ENCODE peak calls at places on chromosomes 5 and 9, in ten cellular contexts. One of them, this sample, is unnamed.

GRCh38 chr5:134464988-134465855 is 53.5 kb upstream of the CDKN2AIPNL start:
- DNase-seq in tibial artery: no peak
- DNase-seq in astrocyte of the spinal cord: no peak
- DNase-seq in fibroblast of the aortic adventitia: no peak
- DNase-seq in bronchial epithelial cell: peak; percentile 22
- DNase-seq in left ventricle myocardium inferior: peak; percentile 24
- DNase-seq in endodermal cell: peak; percentile 51
- DNase-seq in H7: no peak
- DNase-seq in right atrium auricular region: no peak
- DNase-seq in HCT116: no peak
- DNase-seq in this sample: no peak

GRCh38 chr5:107235167-107235566 is 435.6 kb downstream of the EFNA5 start:
- DNase-seq in tibial artery: no peak
- DNase-seq in left ventricle myocardium inferior: no peak
- DNase-seq in right atrium auricular region: no peak
- DNase-seq in H7: no peak
- DNase-seq in HCT116: no peak
- DNase-seq in astrocyte of the spinal cord: no peak
- DNase-seq in fibroblast of the aortic adventitia: no peak
- DNase-seq in endodermal cell: no peak
- DNase-seq in bronchial epithelial cell: no peak
- DNase-seq in this sample: no peak

GRCh38 chr9:90894956-90895687 is 93.5 kb downstream of the SYK start:
- DNase-seq in right atrium auricular region: no peak
- DNase-seq in fibroblast of the aortic adventitia: no peak
- DNase-seq in astrocyte of the spinal cord: no peak
- DNase-seq in H7: peak; percentile 63
- DNase-seq in left ventricle myocardium inferior: no peak
- DNase-seq in HCT116: no peak
- DNase-seq in tibial artery: no peak
- DNase-seq in bronchial epithelial cell: no peak
- DNase-seq in endodermal cell: peak; percentile 72
- DNase-seq in this sample: peak; percentile 35

GRCh38 chr9:32701321-32702022 is 66.0 kb upstream of the TAF1L start:
- DNase-seq in H7: no peak
- DNase-seq in fibroblast of the aortic adventitia: peak; percentile 24
- DNase-seq in left ventricle myocardium inferior: no peak
- DNase-seq in right atrium auricular region: no peak
- DNase-seq in bronchial epithelial cell: peak; percentile 66
- DNase-seq in HCT116: no peak
- DNase-seq in endodermal cell: no peak
- DNase-seq in tibial artery: no peak
- DNase-seq in astrocyte of the spinal cord: no peak
- DNase-seq in this sample: no peak

GRCh38 chr5:170426786-170427185 is 37.6 kb upstream of the KCNMB1 start:
- DNase-seq in HCT116: no peak
- DNase-seq in right atrium auricular region: no peak
- DNase-seq in bronchial epithelial cell: no peak
- DNase-seq in left ventricle myocardium inferior: no peak
- DNase-seq in tibial artery: no peak
- DNase-seq in H7: no peak
- DNase-seq in fibroblast of the aortic adventitia: no peak
- DNase-seq in astrocyte of the spinal cord: no peak
- DNase-seq in endodermal cell: no peak
- DNase-seq in this sample: no peak

GRCh38 chr5:82766216-82766615 is 311.0 kb downstream of the TMEM167A start:
- DNase-seq in H7: no peak
- DNase-seq in left ventricle myocardium inferior: no peak
- DNase-seq in astrocyte of the spinal cord: no peak
- DNase-seq in endodermal cell: no peak
- DNase-seq in tibial artery: no peak
- DNase-seq in right atrium auricular region: no peak
- DNase-seq in HCT116: no peak
- DNase-seq in bronchial epithelial cell: no peak
- DNase-seq in fibroblast of the aortic adventitia: no peak
- DNase-seq in this sample: no peak

GRCh38 chr5:127352068-127352467 is 61.5 kb downstream of the MEGF10 start:
- DNase-seq in right atrium auricular region: no peak
- DNase-seq in fibroblast of the aortic adventitia: no peak
- DNase-seq in H7: no peak
- DNase-seq in astrocyte of the spinal cord: no peak
- DNase-seq in tibial artery: no peak
- DNase-seq in HCT116: no peak
- DNase-seq in endodermal cell: no peak
- DNase-seq in bronchial epithelial cell: no peak
- DNase-seq in left ventricle myocardium inferior: no peak
- DNase-seq in this sample: no peak

GRCh38 chr9:33068991-33069390 is 7.5 kb downstream of the SMU1 start:
- DNase-seq in astrocyte of the spinal cord: peak; percentile 13
- DNase-seq in bronchial epithelial cell: no peak
- DNase-seq in left ventricle myocardium inferior: no peak
- DNase-seq in H7: no peak
- DNase-seq in tibial artery: no peak
- DNase-seq in HCT116: no peak
- DNase-seq in right atrium auricular region: no peak
- DNase-seq in fibroblast of the aortic adventitia: peak; percentile 13
- DNase-seq in endodermal cell: no peak
- DNase-seq in this sample: no peak

GRCh38 chr5:134128648-134128995 is 14.1 kb downstream of the TCF7 start:
- DNase-seq in H7: peak; percentile 35
- DNase-seq in HCT116: no peak
- DNase-seq in right atrium auricular region: no peak
- DNase-seq in endodermal cell: no peak
- DNase-seq in astrocyte of the spinal cord: no peak
- DNase-seq in bronchial epithelial cell: no peak
- DNase-seq in left ventricle myocardium inferior: no peak
- DNase-seq in fibroblast of the aortic adventitia: no peak
- DNase-seq in tibial artery: no peak
- DNase-seq in this sample: no peak

GRCh38 chr5:77679791-77680190 is 41.3 kb upstream of the OTP start:
- DNase-seq in HCT116: no peak
- DNase-seq in H7: no peak
- DNase-seq in tibial artery: no peak
- DNase-seq in astrocyte of the spinal cord: no peak
- DNase-seq in left ventricle myocardium inferior: no peak
- DNase-seq in endodermal cell: no peak
- DNase-seq in fibroblast of the aortic adventitia: peak; percentile 21
- DNase-seq in right atrium auricular region: no peak
- DNase-seq in bronchial epithelial cell: peak; percentile 66
- DNase-seq in this sample: peak; percentile 72

GRCh38 chr9:69198526-69199250 is 24.6 kb downstream of the TJP2 start:
- DNase-seq in HCT116: no peak
- DNase-seq in tibial artery: no peak
- DNase-seq in fibroblast of the aortic adventitia: peak; percentile 22
- DNase-seq in endodermal cell: no peak
- DNase-seq in right atrium auricular region: no peak
- DNase-seq in H7: no peak
- DNase-seq in left ventricle myocardium inferior: no peak
- DNase-seq in astrocyte of the spinal cord: no peak
- DNase-seq in bronchial epithelial cell: no peak
- DNase-seq in this sample: no peak

GRCh38 chr5:9337908-9338307 is 208.0 kb downstream of the SEMA5A start:
- DNase-seq in tibial artery: no peak
- DNase-seq in endodermal cell: no peak
- DNase-seq in astrocyte of the spinal cord: peak; percentile 83
- DNase-seq in fibroblast of the aortic adventitia: peak; percentile 84
- DNase-seq in H7: no peak
- DNase-seq in bronchial epithelial cell: peak; percentile 78
- DNase-seq in left ventricle myocardium inferior: no peak
- DNase-seq in HCT116: no peak
- DNase-seq in right atrium auricular region: no peak
- DNase-seq in this sample: peak; percentile 79

GRCh38 chr9:13613296-13613695 is 333.8 kb upstream of the MPDZ start:
- DNase-seq in left ventricle myocardium inferior: no peak
- DNase-seq in H7: no peak
- DNase-seq in fibroblast of the aortic adventitia: no peak
- DNase-seq in right atrium auricular region: no peak
- DNase-seq in endodermal cell: no peak
- DNase-seq in bronchial epithelial cell: no peak
- DNase-seq in HCT116: no peak
- DNase-seq in tibial artery: no peak
- DNase-seq in astrocyte of the spinal cord: no peak
- DNase-seq in this sample: no peak

GRCh38 chr9:13603916-13604315 is 324.4 kb upstream of the MPDZ start:
- DNase-seq in astrocyte of the spinal cord: no peak
- DNase-seq in right atrium auricular region: no peak
- DNase-seq in tibial artery: no peak
- DNase-seq in endodermal cell: no peak
- DNase-seq in bronchial epithelial cell: no peak
- DNase-seq in left ventricle myocardium inferior: no peak
- DNase-seq in fibroblast of the aortic adventitia: no peak
- DNase-seq in HCT116: no peak
- DNase-seq in H7: no peak
- DNase-seq in this sample: peak; percentile 23

GRCh38 chr9:13606576-13606975 is 327.1 kb upstream of the MPDZ start:
- DNase-seq in astrocyte of the spinal cord: no peak
- DNase-seq in right atrium auricular region: no peak
- DNase-seq in HCT116: no peak
- DNase-seq in endodermal cell: no peak
- DNase-seq in left ventricle myocardium inferior: no peak
- DNase-seq in bronchial epithelial cell: no peak
- DNase-seq in H7: no peak
- DNase-seq in fibroblast of the aortic adventitia: no peak
- DNase-seq in tibial artery: no peak
- DNase-seq in this sample: no peak

GRCh38 chr9:13607746-13608445 is 328.4 kb upstream of the MPDZ start:
- DNase-seq in H7: no peak
- DNase-seq in HCT116: no peak
- DNase-seq in left ventricle myocardium inferior: no peak
- DNase-seq in fibroblast of the aortic adventitia: peak; percentile 48
- DNase-seq in bronchial epithelial cell: no peak
- DNase-seq in right atrium auricular region: no peak
- DNase-seq in endodermal cell: no peak
- DNase-seq in astrocyte of the spinal cord: peak; percentile 13
- DNase-seq in tibial artery: no peak
- DNase-seq in this sample: no peak
- H3K4me3 ChIP-seq in H7: no peak overlapping the region
- H3K4me3 ChIP-seq in HCT116: no peak overlapping the region
- H3K4me3 ChIP-seq in left ventricle myocardium inferior: peak overlapping the region; percentile 47
- H3K4me3 ChIP-seq in fibroblast of the aortic adventitia: no peak overlapping the region
- H3K4me3 ChIP-seq in bronchial epithelial cell: no peak overlapping the region
- H3K4me3 ChIP-seq in right atrium auricular region: no peak overlapping the region
- H3K4me3 ChIP-seq in endodermal cell: no peak overlapping the region
- H3K4me3 ChIP-seq in astrocyte of the spinal cord: no peak overlapping the region
- H3K4me3 ChIP-seq in tibial artery: peak overlapping the region; percentile 15
- H3K4me3 ChIP-seq in this sample: no peak overlapping the region

GRCh38 chr5:154194348-154195329 is 4.1 kb downstream of the GALNT10 start:
- DNase-seq in astrocyte of the spinal cord: peak; percentile 79
- DNase-seq in fibroblast of the aortic adventitia: peak; percentile 84
- DNase-seq in H7: peak; percentile 67
- DNase-seq in bronchial epithelial cell: peak; percentile 63
- DNase-seq in right atrium auricular region: no peak
- DNase-seq in tibial artery: no peak
- DNase-seq in left ventricle myocardium inferior: no peak
- DNase-seq in endodermal cell: peak; percentile 80
- DNase-seq in HCT116: no peak
- DNase-seq in this sample: peak; percentile 59
- H3K4me3 ChIP-seq in astrocyte of the spinal cord: no peak overlapping the region
- H3K4me3 ChIP-seq in fibroblast of the aortic adventitia: peak overlapping the region; percentile 7
- H3K4me3 ChIP-seq in H7: no peak overlapping the region
- H3K4me3 ChIP-seq in bronchial epithelial cell: no peak overlapping the region
- H3K4me3 ChIP-seq in right atrium auricular region: no peak overlapping the region
- H3K4me3 ChIP-seq in tibial artery: no peak overlapping the region
- H3K4me3 ChIP-seq in left ventricle myocardium inferior: no peak overlapping the region
- H3K4me3 ChIP-seq in endodermal cell: peak overlapping the region; percentile 59
- H3K4me3 ChIP-seq in HCT116: no peak overlapping the region
- H3K4me3 ChIP-seq in this sample: no peak overlapping the region

DNA sequence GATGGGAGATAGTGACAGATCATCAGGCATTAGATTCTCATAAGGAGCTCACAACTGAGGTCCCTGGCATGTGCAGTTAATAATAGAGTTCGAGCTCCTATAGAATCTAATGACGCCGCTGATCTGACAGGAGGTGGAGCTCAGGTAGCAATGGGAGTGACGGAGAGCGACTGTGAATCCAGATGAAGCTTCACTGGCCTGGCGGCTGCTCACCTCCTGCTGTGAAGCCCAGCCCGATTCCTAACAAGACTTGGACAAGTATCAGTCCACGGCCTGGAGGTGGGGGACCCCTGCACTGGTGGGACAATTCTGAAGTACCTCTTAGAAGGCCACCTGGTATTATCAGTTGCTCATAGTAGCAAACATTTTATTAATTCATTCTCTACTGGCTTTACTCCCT is 377.9 kb upstream of the ITGA1 start:
- DNase-seq in astrocyte of the spinal cord: no peak
- DNase-seq in endodermal cell: no peak
- DNase-seq in left ventricle myocardium inferior: no peak
- DNase-seq in HCT116: no peak
- DNase-seq in right atrium auricular region: no peak
- DNase-seq in bronchial epithelial cell: no peak
- DNase-seq in fibroblast of the aortic adventitia: no peak
- DNase-seq in tibial artery: no peak
- DNase-seq in H7: no peak
- DNase-seq in this sample: no peak
- H3K4me3 ChIP-seq in astrocyte of the spinal cord: no peak overlapping the region
- H3K4me3 ChIP-seq in endodermal cell: no peak overlapping the region
- H3K4me3 ChIP-seq in left ventricle myocardium inferior: no peak overlapping the region
- H3K4me3 ChIP-seq in HCT116: no peak overlapping the region
- H3K4me3 ChIP-seq in right atrium auricular region: no peak overlapping the region
- H3K4me3 ChIP-seq in bronchial epithelial cell: no peak overlapping the region
- H3K4me3 ChIP-seq in fibroblast of the aortic adventitia: no peak overlapping the region
- H3K4me3 ChIP-seq in tibial artery: no peak overlapping the region
- H3K4me3 ChIP-seq in H7: no peak overlapping the region
- H3K4me3 ChIP-seq in this sample: no peak overlapping the region

GRCh38 chr5:173835662-173836061 is 52.5 kb upstream of the CPEB4 start:
- DNase-seq in right atrium auricular region: no peak
- DNase-seq in tibial artery: no peak
- DNase-seq in HCT116: no peak
- DNase-seq in fibroblast of the aortic adventitia: no peak
- DNase-seq in left ventricle myocardium inferior: no peak
- DNase-seq in astrocyte of the spinal cord: no peak
- DNase-seq in endodermal cell: peak; percentile 43
- DNase-seq in H7: no peak
- DNase-seq in bronchial epithelial cell: peak; percentile 25
- DNase-seq in this sample: no peak

GRCh38 chr5:173839117-173839713 is 48.9 kb upstream of the CPEB4 start:
- DNase-seq in bronchial epithelial cell: no peak
- DNase-seq in HCT116: no peak
- DNase-seq in astrocyte of the spinal cord: no peak
- DNase-seq in tibial artery: no peak
- DNase-seq in right atrium auricular region: no peak
- DNase-seq in fibroblast of the aortic adventitia: no peak
- DNase-seq in endodermal cell: peak; percentile 63
- DNase-seq in H7: no peak
- DNase-seq in left ventricle myocardium inferior: no peak
- DNase-seq in this sample: no peak

GRCh38 chr5:173843800-173844199 is 44.3 kb upstream of the CPEB4 start:
- DNase-seq in endodermal cell: no peak
- DNase-seq in bronchial epithelial cell: no peak
- DNase-seq in left ventricle myocardium inferior: no peak
- DNase-seq in H7: no peak
- DNase-seq in fibroblast of the aortic adventitia: no peak
- DNase-seq in right atrium auricular region: no peak
- DNase-seq in HCT116: no peak
- DNase-seq in astrocyte of the spinal cord: no peak
- DNase-seq in tibial artery: no peak
- DNase-seq in this sample: no peak

GRCh38 chr5:173837654-173838053 is 50.5 kb upstream of the CPEB4 start:
- DNase-seq in endodermal cell: no peak
- DNase-seq in tibial artery: no peak
- DNase-seq in astrocyte of the spinal cord: no peak
- DNase-seq in fibroblast of the aortic adventitia: no peak
- DNase-seq in right atrium auricular region: no peak
- DNase-seq in H7: no peak
- DNase-seq in bronchial epithelial cell: no peak
- DNase-seq in left ventricle myocardium inferior: no peak
- DNase-seq in HCT116: no peak
- DNase-seq in this sample: no peak

GRCh38 chr5:173840111-173840983 is 47.8 kb upstream of the CPEB4 start:
- DNase-seq in HCT116: no peak
- DNase-seq in fibroblast of the aortic adventitia: no peak
- DNase-seq in tibial artery: no peak
- DNase-seq in right atrium auricular region: no peak
- DNase-seq in left ventricle myocardium inferior: no peak
- DNase-seq in astrocyte of the spinal cord: no peak
- DNase-seq in bronchial epithelial cell: no peak
- DNase-seq in H7: no peak
- DNase-seq in endodermal cell: no peak
- DNase-seq in this sample: no peak
- H3K4me3 ChIP-seq in HCT116: no peak overlapping the region
- H3K4me3 ChIP-seq in fibroblast of the aortic adventitia: no peak overlapping the region
- H3K4me3 ChIP-seq in tibial artery: no peak overlapping the region
- H3K4me3 ChIP-seq in right atrium auricular region: no peak overlapping the region
- H3K4me3 ChIP-seq in left ventricle myocardium inferior: no peak overlapping the region
- H3K4me3 ChIP-seq in astrocyte of the spinal cord: no peak overlapping the region
- H3K4me3 ChIP-seq in bronchial epithelial cell: no peak overlapping the region
- H3K4me3 ChIP-seq in H7: no peak overlapping the region
- H3K4me3 ChIP-seq in endodermal cell: no peak overlapping the region
- H3K4me3 ChIP-seq in this sample: no peak overlapping the region